ENCODE peak calls at places on chromosomes 16 and 17, in eight cellular contexts. H is stomach; V is BE2C; Y is HepG2; W is CD8-positive, alpha-beta T cell; T is uterus; O is right lobe of liver; N is upper lobe of right lung. F is an unnamed sample. For H3K4me1, the result is how much of the 10 kb centered on the place peaks cover.

GRCh38 chr16:5015351-5015750 is 18.4 kb downstream of the NAGPA start:
- DNase-seq in O (no peak), H (no peak), T (no peak), V (peak), W (no peak), N (no peak), Y (no peak), F (no peak)

GRCh38 chr16:86364653-86365380 is 145.5 kb upstream of the FOXF1 start:
- DNase-seq in V (no peak), Y (no peak), H (no peak), N (no peak), O (no peak), W (no peak), T (no peak), F (no peak)

GRCh38 chr17:82180776-82181528 is 31.7 kb downstream of the CCDC57 start:
- DNase-seq in H (no peak), W (no peak), T (no peak), O (no peak), V (no peak), N (no peak), Y (no peak), F (no peak)

GRCh38 chr17:49971848-49972485 is 3.0 kb downstream of the DLX4 start:
- DNase-seq in N (no peak), W (no peak), O (no peak), H (no peak), Y (no peak), T (no peak), V (peak), F (no peak)

GRCh38 chr16:22380529-22380928 is 6.1 kb upstream of the CDR2 start:
- DNase-seq in O (no peak), N (no peak), T (no peak), H (no peak), Y (no peak), V (no peak), W (no peak), F (no peak)

GRCh38 chr16:49986351-49987124 is 38.5 kb upstream of the CNEP1R1 start:
- DNase-seq in N (no peak), V (no peak), H (peak), W (no peak), Y (peak), O (no peak), T (no peak), F (no peak)

GRCh38 chr16:638034-638543 is 2.0 kb upstream of the METTL26 start:
- DNase-seq in V (no peak), W (no peak), H (no peak), O (no peak), T (no peak), N (no peak), Y (no peak), F (peak)

GRCh38 chr16:85392756-85393673 is 220.1 kb upstream of the GSE1 start:
- DNase-seq in O (peak), Y (no peak), V (peak), N (peak), W (no peak), H (no peak), T (no peak), F (peak)

GRCh38 chr16:70453117-70453890 is 1.1 kb upstream of the FCSK start:
- DNase-seq in W (no peak), V (no peak), T (no peak), O (no peak), Y (no peak), H (no peak), N (no peak), F (no peak)

GRCh38 chr17:48093341-48094045 is 7.8 kb downstream of the CBX1 start:
- DNase-seq in H (no peak), O (no peak), Y (no peak), T (no peak), W (no peak), N (no peak), V (no peak), F (no peak)

GRCh38 chr17:45794840-45795239 is 10.7 kb downstream of the CRHR1 start:
- DNase-seq in Y (no peak), V (no peak), N (no peak), H (no peak), O (no peak), T (no peak), W (no peak), F (no peak)

GRCh38 chr16:51636913-51637743 is 486.1 kb upstream of the SALL1 start:
- DNase-seq in W (no peak), H (no peak), T (no peak), Y (no peak), O (no peak), V (no peak), N (no peak), F (no peak)

GRCh38 chr16:30934827-30935557 is 11.6 kb downstream of the FBXL19 start:
- DNase-seq in T (no peak), V (peak), Y (peak), N (no peak), H (peak), O (no peak), W (peak), F (no peak)

GRCh38 chr16:31038993-31039392 is 5.6 kb downstream of the STX4 start:
- DNase-seq in T (no peak), W (no peak), H (no peak), Y (no peak), O (no peak), N (no peak), V (no peak), F (no peak)

GRCh38 chr16:450800-451512 is 25.5 kb downstream of the RAB11FIP3 start:
- DNase-seq in W (no peak), T (no peak), Y (peak), V (no peak), H (no peak), O (no peak), N (no peak), F (no peak)

GRCh38 chr16:2210386-2211365 is at the start of gene BRICD5:
- DNase-seq in O (no peak), H (no peak), Y (peak), T (no peak), W (no peak), N (no peak), V (no peak), F (peak)

GRCh38 chr17:3812771-3813170 is 11.8 kb upstream of the ITGAE start:
- DNase-seq in T (no peak), V (no peak), N (no peak), Y (no peak), H (no peak), O (no peak), W (no peak), F (no peak)

GRCh38 chr16:79664407-79664806 is 63.9 kb upstream of the MAF start:
- DNase-seq in N (no peak), W (no peak), O (no peak), V (no peak), H (no peak), Y (no peak), T (no peak), F (no peak)

GRCh38 chr17:62760059-62760887 is 47.8 kb downstream of the MARCHF10 start:
- DNase-seq in N (no peak), O (no peak), W (no peak), H (no peak), V (no peak), T (no peak), Y (no peak), F (no peak)

GRCh38 chr16:85843471-85844168 is 44.1 kb downstream of the COX4I1 start:
- DNase-seq in T (no peak), V (no peak), Y (no peak), O (no peak), H (no peak), N (no peak), W (no peak), F (no peak)

GRCh38 chr16:69861276-69862030 is 89.7 kb upstream of the CLEC18A start:
- DNase-seq in Y (no peak), H (peak), W (no peak), T (peak), O (no peak), V (no peak), N (no peak), F (peak)

GRCh38 chr16:69286941-69287713 is 24.0 kb upstream of the VPS4A start:
- DNase-seq in W (peak), V (peak), N (peak), Y (peak), T (peak), H (no peak), O (peak), F (peak)

GRCh38 chr16:8751481-8752311 is 45.7 kb downstream of the TMEM186 start:
- DNase-seq in O (no peak), T (no peak), Y (peak), H (no peak), W (no peak), N (no peak), V (no peak), F (peak)

GRCh38 chr16:12542818-12543699 is 260.6 kb downstream of the CPPED1 start:
- DNase-seq in W (no peak), T (no peak), Y (no peak), H (no peak), V (no peak), O (no peak), N (no peak), F (no peak)

GRCh38 chr17:56723471-56723870 is 110.2 kb downstream of the C17orf67 start:
- DNase-seq in O (no peak), N (no peak), V (no peak), W (no peak), T (no peak), H (no peak), Y (no peak), F (no peak)

GRCh38 chr17:78316115-78316866 is 43.6 kb downstream of the SOCS3 start:
- DNase-seq in Y (no peak), T (no peak), W (no peak), H (no peak), N (no peak), O (no peak), V (no peak), F (no peak)

GRCh38 chr17:78318407-78318806 is 41.5 kb downstream of the SOCS3 start:
- DNase-seq in H (no peak), Y (no peak), N (no peak), V (no peak), W (no peak), T (no peak), O (no peak), F (no peak)

GRCh38 chr17:78317817-78318400 is 42.0 kb downstream of the SOCS3 start:
- DNase-seq in Y (no peak), H (no peak), N (no peak), V (no peak), O (no peak), W (no peak), T (no peak), F (no peak)

GRCh38 chr17:78315355-78316114 is 44.3 kb downstream of the SOCS3 start:
- DNase-seq in Y (peak), T (peak), O (no peak), W (peak), V (no peak), N (peak), H (peak), F (peak)

GRCh38 chr17:78316867-78317816 is 42.7 kb downstream of the SOCS3 start:
- DNase-seq in W (no peak), O (no peak), N (peak), H (peak), T (no peak), V (no peak), Y (peak), F (no peak)
- H3K4me1 ChIP-seq in W (under half), O (under half), N (under half), H (half or more), T (under half), V (under half), Y (under half), F (under half)

DNA sequence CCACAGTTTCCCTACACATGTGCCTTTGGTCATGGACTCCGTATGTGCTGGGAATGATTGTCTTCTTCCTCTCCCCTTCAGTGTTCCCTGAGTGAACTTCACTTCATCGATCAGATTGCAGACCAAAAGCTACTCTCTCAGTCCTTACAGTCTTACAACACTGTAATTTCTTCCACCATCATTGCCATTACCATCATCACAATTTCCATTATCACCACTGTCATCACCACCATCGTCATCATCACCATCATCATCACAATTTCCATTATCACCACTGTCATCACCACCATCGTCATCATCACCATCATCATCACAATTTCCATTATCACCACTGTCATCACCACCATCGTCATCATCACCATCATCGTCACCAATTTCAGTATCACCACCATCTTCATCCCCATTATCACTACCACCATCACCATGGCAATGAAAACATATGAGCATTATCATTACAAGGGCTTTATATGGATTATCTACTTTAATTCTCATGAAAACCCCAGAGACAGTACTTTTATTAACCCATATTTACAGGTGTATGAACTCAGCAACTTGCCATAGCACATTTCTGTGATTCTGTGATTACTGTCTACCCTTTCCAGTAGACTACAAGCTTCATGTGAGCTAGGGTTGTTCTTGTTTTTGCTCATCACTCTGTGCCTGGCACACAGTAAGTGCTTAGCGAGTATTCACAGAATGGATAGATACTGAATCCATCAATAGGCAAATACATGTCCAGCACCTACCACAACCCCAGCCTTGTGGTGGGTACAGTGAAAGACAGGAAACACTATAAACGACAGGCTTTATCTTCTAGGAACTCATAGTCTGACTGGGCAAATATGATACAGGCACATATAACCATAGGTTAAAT is 327.0 kb downstream of the XYLT1 start:
- DNase-seq in Y (no peak), V (no peak), H (no peak), O (no peak), W (no peak), N (no peak), T (no peak), F (no peak)
- H3K4me3 ChIP-seq in Y (no peak), V (no peak), H (no peak), O (no peak), W (no peak), N (no peak), T (no peak), F (no peak)

DNA sequence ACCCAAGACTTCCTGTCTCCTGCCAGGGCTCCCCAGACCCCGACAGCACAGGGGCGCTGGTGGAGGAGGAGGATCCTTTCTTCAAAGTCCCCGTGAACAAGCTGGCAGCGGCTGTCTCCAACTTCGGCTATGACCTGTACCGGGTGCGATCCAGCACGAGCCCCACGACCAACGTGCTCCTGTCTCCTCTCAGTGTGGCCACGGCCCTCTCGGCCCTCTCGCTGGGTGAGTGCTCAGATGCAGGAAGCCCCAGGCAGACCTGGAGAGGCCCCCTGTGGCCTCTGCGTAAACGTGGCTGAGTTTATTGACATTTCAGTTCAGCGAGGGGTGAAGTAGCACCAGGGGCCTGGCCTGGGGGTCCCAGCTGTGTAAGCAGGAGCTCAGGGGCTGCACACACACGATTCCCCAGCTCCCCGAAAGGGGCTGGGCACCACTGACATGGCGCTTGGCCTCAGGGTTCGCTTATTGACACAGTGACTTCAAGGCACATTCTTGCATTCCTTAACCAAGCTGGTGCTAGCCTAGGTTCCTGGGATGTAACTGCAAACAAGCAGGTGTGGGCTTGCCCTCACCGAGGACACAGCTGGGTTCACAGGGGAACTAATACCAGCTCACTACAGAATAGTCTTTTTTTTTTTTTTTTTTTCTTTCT is 8.1 kb downstream of the SERPINF1 start:
- DNase-seq in V (no peak), Y (peak), N (no peak), O (no peak), W (peak), H (no peak), T (no peak), F (no peak)
- TF ChIP-seq CTCF in V (no peak), Y (peak), N (no peak), O (no peak), W (no peak), H (no peak), T (no peak), F (no peak)

GRCh38 chr17:78716814-78717393 is 65.2 kb downstream of the CYTH1 start:
- DNase-seq in Y (no peak), W (no peak), V (peak), O (peak), N (peak), T (peak), H (peak), F (peak)
- H3K4me1 ChIP-seq in Y (half or more), W (half or more), V (under half), O (under half), N (half or more), T (under half), H (half or more), F (under half)

GRCh38 chr17:44317545-44317944 is 7.1 kb downstream of the SLC25A39 start:
- DNase-seq in T (no peak), H (no peak), V (no peak), N (no peak), O (no peak), Y (no peak), W (no peak), F (no peak)

GRCh38 chr17:44314524-44314868 is 6.1 kb downstream of the RUNDC3A start:
- DNase-seq in Y (no peak), W (no peak), T (no peak), O (no peak), N (no peak), H (no peak), V (no peak), F (no peak)

GRCh38 chr17:44314031-44314430 is 5.6 kb downstream of the RUNDC3A start:
- DNase-seq in H (no peak), V (no peak), Y (no peak), N (no peak), T (no peak), O (no peak), W (no peak), F (no peak)

GRCh38 chr17:44314869-44315661 is 6.7 kb downstream of the RUNDC3A start:
- DNase-seq in T (no peak), Y (no peak), O (no peak), H (peak), W (peak), N (peak), V (no peak), F (no peak)

GRCh38 chr17:44315760-44316731 is 7.6 kb downstream of the RUNDC3A start:
- DNase-seq in N (no peak), V (peak), O (no peak), H (no peak), W (no peak), T (no peak), Y (no peak), F (no peak)
- H3K4me3 ChIP-seq in N (no peak), V (no peak), O (no peak), H (peak), W (peak), T (no peak), Y (no peak), F (no peak)

DNA sequence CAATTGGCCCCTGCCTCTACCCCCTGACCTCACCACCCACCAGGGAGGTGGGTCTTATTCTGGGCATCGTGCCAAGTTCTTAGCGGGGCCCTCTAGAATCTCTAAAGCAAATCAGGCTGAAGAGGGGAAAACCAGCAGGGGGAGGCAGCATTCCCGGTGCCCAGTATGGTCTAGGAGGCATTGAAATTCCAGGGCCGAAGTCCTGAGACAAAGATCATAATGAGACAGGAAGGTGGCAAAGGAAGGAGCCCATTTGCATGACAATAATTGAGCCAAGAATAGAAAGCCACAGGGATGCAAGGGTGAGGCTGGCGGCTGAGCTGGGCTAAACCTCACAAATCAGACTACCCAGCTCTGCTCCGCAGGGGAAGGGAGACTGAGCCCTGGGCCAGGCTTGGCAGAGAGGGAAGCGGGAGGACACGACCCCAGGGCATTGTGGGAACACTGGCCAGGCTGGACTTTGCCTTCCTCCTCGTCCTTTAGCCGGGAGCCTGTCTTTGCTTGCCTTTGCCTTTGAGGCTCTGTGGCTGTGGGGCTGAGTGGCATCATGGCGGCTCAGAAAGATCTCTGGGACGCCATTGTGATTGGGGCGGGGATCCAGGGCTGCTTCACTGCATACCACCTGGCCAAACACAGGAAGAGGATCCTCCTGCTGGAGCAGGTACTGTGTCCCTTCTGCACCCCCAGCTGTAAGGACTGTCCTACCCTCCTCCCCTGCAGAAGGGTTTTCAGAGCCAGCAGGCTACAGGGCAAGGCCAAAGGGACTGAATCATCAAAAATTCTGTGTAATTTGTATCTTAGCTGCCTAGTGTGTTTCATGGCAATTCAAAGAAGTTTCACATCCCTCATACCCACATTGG is at the start of gene PIPOX:
- DNase-seq in W (no peak), T (no peak), V (peak), O (peak), N (no peak), Y (peak), H (no peak), F (no peak)
- TF ChIP-seq CTCF in W (no peak), T (no peak), V (peak), O (peak), N (no peak), Y (peak), H (no peak), F (no peak)

DNA sequence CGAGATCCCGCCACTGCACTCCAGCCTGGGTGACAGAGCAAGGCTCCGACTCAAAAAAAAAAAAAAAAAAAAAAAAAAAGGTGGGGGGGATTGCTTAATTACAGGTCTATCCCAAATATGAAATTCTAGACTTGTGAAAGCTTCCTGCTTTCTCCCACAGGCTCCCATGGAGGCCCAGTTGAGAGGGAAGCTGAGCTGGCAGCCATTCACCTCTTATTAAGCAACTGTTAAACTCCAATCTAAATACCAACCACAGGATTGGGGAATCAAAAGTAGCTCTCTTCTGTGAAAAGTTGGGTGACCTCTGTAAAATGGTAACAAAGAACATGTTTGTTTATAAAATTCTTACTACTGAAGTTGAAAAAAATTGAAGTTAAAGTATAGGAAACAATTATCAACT is 45.8 kb upstream of the STAC2 start:
- DNase-seq in O (no peak), H (no peak), Y (no peak), N (no peak), W (no peak), T (no peak), V (no peak), F (no peak)
- H3K4me1 ChIP-seq in O (under half), H (under half), Y (under half), N (under half), W (under half), T (under half), V (under half), F (under half)

F was measured in pancreas.